ENCODE peak calls at places on chromosomes 6 and 20, in ten cellular contexts. One of them, this sample, is unnamed.

GRCh38 chr20:32325706-32326506 is 32.2 kb upstream of the ASXL1 start:
- DNase-seq in psoas muscle: no peak
- DNase-seq in kidney epithelial cell: no peak
- DNase-seq in GM13976: no peak
- DNase-seq in lower lobe of right lung: no peak
- DNase-seq in GM12865: no peak
- DNase-seq in fibroblast of mammary gland: peak; percentile 68
- DNase-seq in OCI-LY7: no peak
- DNase-seq in cardiac muscle cell: peak; percentile 59
- DNase-seq in AG04450: no peak
- DNase-seq in this sample: peak; percentile 84

GRCh38 chr20:44407402-44408184 is 52.1 kb downstream of the HNF4A start:
- DNase-seq in GM12865: no peak
- DNase-seq in GM13976: no peak
- DNase-seq in fibroblast of mammary gland: peak; percentile 50
- DNase-seq in psoas muscle: no peak
- DNase-seq in cardiac muscle cell: peak; percentile 66
- DNase-seq in AG04450: no peak
- DNase-seq in kidney epithelial cell: peak; percentile 49
- DNase-seq in lower lobe of right lung: no peak
- DNase-seq in OCI-LY7: no peak
- DNase-seq in this sample: peak; percentile 94

GRCh38 chr20:661474-662288 is 8.7 kb upstream of the SRXN1 start:
- DNase-seq in GM13976: no peak
- DNase-seq in cardiac muscle cell: no peak
- DNase-seq in fibroblast of mammary gland: no peak
- DNase-seq in kidney epithelial cell: no peak
- DNase-seq in AG04450: no peak
- DNase-seq in OCI-LY7: no peak
- DNase-seq in lower lobe of right lung: no peak
- DNase-seq in psoas muscle: no peak
- DNase-seq in GM12865: no peak
- DNase-seq in this sample: peak; percentile 64

GRCh38 chr6:63968650-63969049 is 333.0 kb downstream of the PHF3 start:
- DNase-seq in fibroblast of mammary gland: no peak
- DNase-seq in GM12865: no peak
- DNase-seq in AG04450: no peak
- DNase-seq in GM13976: no peak
- DNase-seq in lower lobe of right lung: no peak
- DNase-seq in psoas muscle: no peak
- DNase-seq in cardiac muscle cell: no peak
- DNase-seq in OCI-LY7: no peak
- DNase-seq in kidney epithelial cell: no peak
- DNase-seq in this sample: no peak

GRCh38 chr20:56518126-56518525 is 6.4 kb upstream of the FAM209A start:
- DNase-seq in GM13976: no peak
- DNase-seq in GM12865: no peak
- DNase-seq in lower lobe of right lung: no peak
- DNase-seq in psoas muscle: no peak
- DNase-seq in AG04450: no peak
- DNase-seq in OCI-LY7: no peak
- DNase-seq in cardiac muscle cell: no peak
- DNase-seq in kidney epithelial cell: no peak
- DNase-seq in fibroblast of mammary gland: no peak
- DNase-seq in this sample: no peak

GRCh38 chr6:105452924-105453756 is 50.3 kb upstream of the PREP start:
- DNase-seq in fibroblast of mammary gland: no peak
- DNase-seq in kidney epithelial cell: no peak
- DNase-seq in GM12865: peak; percentile 50
- DNase-seq in AG04450: no peak
- DNase-seq in lower lobe of right lung: peak; percentile 51
- DNase-seq in psoas muscle: no peak
- DNase-seq in GM13976: peak; percentile 44
- DNase-seq in cardiac muscle cell: no peak
- DNase-seq in OCI-LY7: peak; percentile 22
- DNase-seq in this sample: no peak

GRCh38 chr6:17957488-17957887 is 29.9 kb downstream of the KIF13A start:
- DNase-seq in psoas muscle: no peak
- DNase-seq in GM13976: no peak
- DNase-seq in lower lobe of right lung: no peak
- DNase-seq in cardiac muscle cell: peak; percentile 46
- DNase-seq in kidney epithelial cell: no peak
- DNase-seq in fibroblast of mammary gland: peak; percentile 56
- DNase-seq in GM12865: peak; percentile 13
- DNase-seq in AG04450: no peak
- DNase-seq in OCI-LY7: no peak
- DNase-seq in this sample: no peak

GRCh38 chr6:68007717-68008116 is 627.4 kb upstream of the ADGRB3 start:
- DNase-seq in kidney epithelial cell: no peak
- DNase-seq in fibroblast of mammary gland: no peak
- DNase-seq in AG04450: no peak
- DNase-seq in psoas muscle: no peak
- DNase-seq in lower lobe of right lung: no peak
- DNase-seq in OCI-LY7: no peak
- DNase-seq in cardiac muscle cell: no peak
- DNase-seq in GM12865: no peak
- DNase-seq in GM13976: no peak
- DNase-seq in this sample: no peak

GRCh38 chr20:41392871-41393704 is 26.5 kb upstream of the EMILIN3 start:
- DNase-seq in OCI-LY7: no peak
- DNase-seq in kidney epithelial cell: no peak
- DNase-seq in GM12865: no peak
- DNase-seq in cardiac muscle cell: peak; percentile 53
- DNase-seq in GM13976: no peak
- DNase-seq in lower lobe of right lung: peak; percentile 34
- DNase-seq in AG04450: no peak
- DNase-seq in fibroblast of mammary gland: no peak
- DNase-seq in psoas muscle: peak; percentile 42
- DNase-seq in this sample: peak; percentile 59

GRCh38 chr20:24899153-24899552 is 49.9 kb upstream of the CST7 start:
- DNase-seq in lower lobe of right lung: no peak
- DNase-seq in kidney epithelial cell: no peak
- DNase-seq in fibroblast of mammary gland: no peak
- DNase-seq in AG04450: no peak
- DNase-seq in GM13976: no peak
- DNase-seq in GM12865: no peak
- DNase-seq in OCI-LY7: peak; percentile 3
- DNase-seq in cardiac muscle cell: no peak
- DNase-seq in psoas muscle: no peak
- DNase-seq in this sample: no peak

GRCh38 chr6:143335865-143336264 is 114.6 kb downstream of the ADAT2 start:
- DNase-seq in kidney epithelial cell: no peak
- DNase-seq in cardiac muscle cell: no peak
- DNase-seq in lower lobe of right lung: no peak
- DNase-seq in AG04450: no peak
- DNase-seq in GM12865: no peak
- DNase-seq in GM13976: no peak
- DNase-seq in psoas muscle: no peak
- DNase-seq in OCI-LY7: no peak
- DNase-seq in fibroblast of mammary gland: no peak
- DNase-seq in this sample: peak; percentile 77

GRCh38 chr20:38730167-38730988 is 6.1 kb downstream of the SLC32A1 start:
- DNase-seq in cardiac muscle cell: no peak
- DNase-seq in GM12865: no peak
- DNase-seq in lower lobe of right lung: no peak
- DNase-seq in fibroblast of mammary gland: no peak
- DNase-seq in psoas muscle: no peak
- DNase-seq in OCI-LY7: no peak
- DNase-seq in kidney epithelial cell: no peak
- DNase-seq in GM13976: peak; percentile 34
- DNase-seq in AG04450: no peak
- DNase-seq in this sample: peak; percentile 45

GRCh38 chr6:126077810-126078791 is 91.8 kb downstream of the TRMT11 start:
- DNase-seq in GM13976: no peak
- DNase-seq in lower lobe of right lung: no peak
- DNase-seq in cardiac muscle cell: no peak
- DNase-seq in psoas muscle: peak; percentile 47
- DNase-seq in AG04450: no peak
- DNase-seq in OCI-LY7: no peak
- DNase-seq in kidney epithelial cell: no peak
- DNase-seq in GM12865: no peak
- DNase-seq in fibroblast of mammary gland: peak; percentile 91
- DNase-seq in this sample: no peak

GRCh38 chr6:154487367-154488275 is 22.9 kb downstream of the CNKSR3 start:
- DNase-seq in fibroblast of mammary gland: no peak
- DNase-seq in psoas muscle: no peak
- DNase-seq in GM13976: no peak
- DNase-seq in AG04450: no peak
- DNase-seq in GM12865: no peak
- DNase-seq in cardiac muscle cell: no peak
- DNase-seq in lower lobe of right lung: no peak
- DNase-seq in OCI-LY7: no peak
- DNase-seq in kidney epithelial cell: no peak
- DNase-seq in this sample: no peak

GRCh38 chr6:106823732-106824351 is 150.7 kb downstream of the CD24 start:
- DNase-seq in kidney epithelial cell: no peak
- DNase-seq in cardiac muscle cell: no peak
- DNase-seq in OCI-LY7: no peak
- DNase-seq in AG04450: no peak
- DNase-seq in fibroblast of mammary gland: no peak
- DNase-seq in lower lobe of right lung: peak; percentile 63
- DNase-seq in GM12865: no peak
- DNase-seq in psoas muscle: no peak
- DNase-seq in GM13976: no peak
- DNase-seq in this sample: peak; percentile 46

DNA sequence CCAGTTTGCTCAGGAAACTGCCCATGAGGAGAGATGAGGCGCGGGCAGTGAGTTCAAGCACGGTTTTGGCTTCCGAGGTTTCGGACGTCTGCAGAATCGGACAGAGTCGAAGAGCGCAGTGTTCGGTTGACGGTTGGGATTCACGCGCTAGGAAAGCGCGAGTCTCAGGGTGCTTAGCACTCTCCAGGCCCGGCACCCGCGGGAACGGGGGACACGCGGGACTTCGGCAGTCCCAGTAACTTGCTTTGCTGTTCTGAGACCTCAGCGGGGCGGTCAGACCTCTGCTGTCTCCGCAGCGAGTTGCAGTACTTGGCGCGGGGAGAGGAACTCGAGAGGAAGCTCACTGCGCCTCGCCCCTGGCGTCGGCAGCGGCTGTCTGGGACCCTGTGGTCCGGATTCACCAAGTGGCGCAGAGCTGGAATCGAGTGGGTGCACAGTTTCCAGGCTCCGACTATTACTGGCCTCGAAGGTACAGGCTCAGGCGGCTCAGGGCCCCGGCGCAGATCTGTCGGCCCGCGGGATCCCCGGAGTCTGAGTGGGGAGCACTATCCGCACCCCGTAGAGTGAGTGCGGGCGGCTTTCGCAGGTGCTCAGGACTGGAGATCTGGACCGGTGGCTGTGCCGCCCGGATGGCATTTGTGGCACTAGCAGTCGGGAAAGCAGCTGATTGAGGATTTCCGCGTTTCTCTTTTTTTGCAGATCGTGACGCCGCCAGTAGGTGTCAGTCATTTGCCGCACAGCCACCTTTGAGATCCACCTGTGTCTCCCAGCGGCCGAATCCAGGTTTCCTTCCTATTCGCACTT is at the start of gene POM121L2:
- DNase-seq in psoas muscle: peak; percentile 20
- DNase-seq in cardiac muscle cell: peak; percentile 59
- DNase-seq in lower lobe of right lung: peak; percentile 69
- DNase-seq in kidney epithelial cell: no peak
- DNase-seq in OCI-LY7: peak; percentile 65
- DNase-seq in fibroblast of mammary gland: peak; percentile 54
- DNase-seq in GM12865: peak; percentile 77
- DNase-seq in AG04450: no peak
- DNase-seq in GM13976: peak; percentile 82
- DNase-seq in this sample: peak; percentile 85
- TF ChIP-seq CTCF in psoas muscle: peak; percentile 34
- TF ChIP-seq CTCF in cardiac muscle cell: peak; percentile 74
- TF ChIP-seq CTCF in lower lobe of right lung: peak; percentile 56
- TF ChIP-seq CTCF in kidney epithelial cell: peak; percentile 82
- TF ChIP-seq CTCF in OCI-LY7: peak; percentile 83
- TF ChIP-seq CTCF in fibroblast of mammary gland: peak; percentile 65
- TF ChIP-seq CTCF in GM12865: peak; percentile 77
- TF ChIP-seq CTCF in AG04450: peak; percentile 52
- TF ChIP-seq CTCF in GM13976: peak; percentile 77
- TF ChIP-seq CTCF in this sample: peak; percentile 84

GRCh38 chr20:62965363-62965771 is 12.9 kb downstream of the SLC17A9 start:
- DNase-seq in AG04450: no peak
- DNase-seq in lower lobe of right lung: no peak
- DNase-seq in kidney epithelial cell: no peak
- DNase-seq in fibroblast of mammary gland: no peak
- DNase-seq in GM12865: no peak
- DNase-seq in cardiac muscle cell: no peak
- DNase-seq in GM13976: no peak
- DNase-seq in psoas muscle: no peak
- DNase-seq in OCI-LY7: no peak
- DNase-seq in this sample: no peak
- TF ChIP-seq CTCF in AG04450: no peak
- TF ChIP-seq CTCF in lower lobe of right lung: no peak
- TF ChIP-seq CTCF in kidney epithelial cell: no peak
- TF ChIP-seq CTCF in fibroblast of mammary gland: no peak
- TF ChIP-seq CTCF in GM12865: no peak
- TF ChIP-seq CTCF in cardiac muscle cell: no peak
- TF ChIP-seq CTCF in GM13976: no peak
- TF ChIP-seq CTCF in psoas muscle: no peak
- TF ChIP-seq CTCF in OCI-LY7: no peak
- TF ChIP-seq CTCF in this sample: no peak

DNA sequence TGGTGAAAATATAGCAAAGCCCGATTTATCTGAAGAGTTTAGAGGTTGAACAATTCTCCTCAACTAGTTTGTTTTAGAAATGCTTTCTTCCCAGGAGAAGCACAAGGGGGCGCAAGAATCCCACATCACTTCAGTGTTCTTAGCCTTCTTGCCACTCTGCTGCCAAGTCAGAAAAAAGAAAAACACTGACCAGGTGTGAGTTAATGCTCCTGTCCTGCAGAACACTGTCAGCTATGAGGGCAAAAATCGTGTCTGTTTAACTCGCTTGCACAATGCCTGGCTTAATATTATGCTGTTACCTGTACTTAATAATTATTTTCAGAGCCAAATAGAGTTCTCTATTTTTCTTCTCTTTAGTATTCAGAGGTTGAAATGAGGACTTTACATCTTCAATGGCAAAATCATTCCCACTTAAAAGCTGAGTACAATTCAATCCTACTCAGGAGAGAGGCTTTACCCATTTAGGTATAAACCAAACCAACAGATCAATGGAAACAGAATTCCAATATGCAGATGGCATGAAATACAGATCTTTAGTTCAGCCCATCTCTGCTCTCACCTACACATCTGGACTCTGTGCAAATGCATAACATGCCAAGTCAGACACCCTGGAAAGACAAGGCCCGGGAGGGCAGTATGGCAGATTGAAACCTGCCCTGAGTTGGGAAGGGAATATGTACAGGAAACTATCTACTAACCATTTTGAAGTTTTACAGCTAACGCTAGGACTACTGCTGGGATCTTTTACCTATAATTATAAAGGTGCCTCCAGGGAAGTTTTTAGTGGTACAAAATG is 71.4 kb upstream of the TULP1 start:
- DNase-seq in psoas muscle: peak; percentile 42
- DNase-seq in cardiac muscle cell: peak; percentile 84
- DNase-seq in GM13976: peak; percentile 54
- DNase-seq in OCI-LY7: peak; percentile 83
- DNase-seq in GM12865: peak; percentile 85
- DNase-seq in fibroblast of mammary gland: peak; percentile 83
- DNase-seq in AG04450: peak; percentile 53
- DNase-seq in lower lobe of right lung: no peak
- DNase-seq in kidney epithelial cell: no peak
- DNase-seq in this sample: peak; percentile 86
- TF ChIP-seq CTCF in psoas muscle: peak; percentile 88
- TF ChIP-seq CTCF in cardiac muscle cell: peak; percentile 79
- TF ChIP-seq CTCF in GM13976: peak; percentile 71
- TF ChIP-seq CTCF in OCI-LY7: peak; percentile 98
- TF ChIP-seq CTCF in GM12865: peak; percentile 74
- TF ChIP-seq CTCF in fibroblast of mammary gland: peak; percentile 85
- TF ChIP-seq CTCF in AG04450: peak; percentile 88
- TF ChIP-seq CTCF in lower lobe of right lung: peak; percentile 77
- TF ChIP-seq CTCF in kidney epithelial cell: peak; percentile 74
- TF ChIP-seq CTCF in this sample: peak; percentile 94

GRCh38 chr6:88238065-88238464 is 71.9 kb upstream of the CNR1 start:
- DNase-seq in AG04450: no peak
- DNase-seq in fibroblast of mammary gland: peak; percentile 14
- DNase-seq in psoas muscle: no peak
- DNase-seq in OCI-LY7: peak; percentile 74
- DNase-seq in cardiac muscle cell: no peak
- DNase-seq in GM12865: peak; percentile 75
- DNase-seq in lower lobe of right lung: no peak
- DNase-seq in kidney epithelial cell: peak; percentile 1
- DNase-seq in GM13976: peak; percentile 58
- DNase-seq in this sample: peak; percentile 59
- TF ChIP-seq CTCF in AG04450: no peak
- TF ChIP-seq CTCF in fibroblast of mammary gland: peak; percentile 29
- TF ChIP-seq CTCF in psoas muscle: no peak
- TF ChIP-seq CTCF in OCI-LY7: peak; percentile 88
- TF ChIP-seq CTCF in cardiac muscle cell: no peak
- TF ChIP-seq CTCF in GM12865: peak; percentile 74
- TF ChIP-seq CTCF in lower lobe of right lung: peak; percentile 49
- TF ChIP-seq CTCF in kidney epithelial cell: peak; percentile 37
- TF ChIP-seq CTCF in GM13976: peak; percentile 58
- TF ChIP-seq CTCF in this sample: peak; percentile 51

This sample was measured in epithelial cell of esophagus.